ENCODE peak calls at places on chromosomes 1 and 21, in seven cellular contexts. P is bronchial epithelial cell, R is OCI-LY7, G is pancreas, M is GM06990, W is astrocyte of the cerebellum, U is glutamatergic neuron. E is an unnamed sample.

GRCh38 chr1:70674981-70675685 is 264.1 kb downstream of the CTH start:
- DNase-seq in P (no peak), G (no peak), W (no peak), R (peak), M (no peak), U (no peak), E (no peak)

GRCh38 chr1:167881069-167881468 is 32.9 kb downstream of the ADCY10 start:
- DNase-seq in R (no peak), W (no peak), U (no peak), G (no peak), P (peak), M (no peak), E (no peak)

GRCh38 chr1:99956755-99957154 is 13.0 kb upstream of the SLC35A3 start:
- DNase-seq in P (peak), W (no peak), M (no peak), U (no peak), R (no peak), G (no peak), E (no peak)

GRCh38 chr21:31173881-31174555 is 135.7 kb upstream of the KRTAP19-8 start:
- DNase-seq in U (peak), R (no peak), M (no peak), P (no peak), W (peak), G (peak), E (no peak)

GRCh38 chr1:152034654-152035405 is 2.0 kb downstream of the S100A11 start:
- DNase-seq in M (peak), U (peak), P (peak), W (no peak), G (no peak), R (peak), E (peak)

GRCh38 chr1:221778535-221779142 is 36.8 kb upstream of the DUSP10 start:
- DNase-seq in P (no peak), M (peak), U (no peak), W (no peak), R (no peak), G (no peak), E (no peak)

GRCh38 chr1:41773144-41773571 is 145.6 kb downstream of the HIVEP3 start:
- DNase-seq in U (no peak), P (peak), G (peak), R (no peak), W (peak), M (no peak), E (no peak)

GRCh38 chr1:36339615-36340014 is 16.2 kb upstream of the EVA1B start:
- DNase-seq in P (no peak), M (no peak), W (no peak), U (no peak), G (no peak), R (no peak), E (no peak)

GRCh38 chr1:228695015-228695955 is 40.0 kb upstream of the RHOU start:
- DNase-seq in W (no peak), P (peak), M (no peak), G (no peak), U (no peak), R (no peak), E (no peak)

GRCh38 chr1:27348861-27349783 is 7.3 kb downstream of the SYTL1 start:
- DNase-seq in G (peak), W (no peak), R (no peak), M (no peak), P (peak), U (peak), E (no peak)

GRCh38 chr1:105172803-105173202 is 1423.1 kb downstream of the AMY1C start:
- DNase-seq in R (no peak), G (no peak), P (no peak), M (no peak), W (no peak), U (no peak), E (no peak)

GRCh38 chr1:22689505-22689904 is 21.1 kb upstream of the EPHB2 start:
- DNase-seq in W (peak), G (no peak), M (no peak), P (peak), R (no peak), U (no peak), E (no peak)

GRCh38 chr1:209267968-209268367 is 315.5 kb upstream of the CAMK1G start:
- DNase-seq in R (no peak), P (no peak), W (no peak), U (no peak), M (no peak), G (no peak), E (no peak)

GRCh38 chr1:30450148-30450817 is 273.1 kb downstream of the MATN1 start:
- DNase-seq in R (no peak), P (no peak), U (no peak), M (no peak), G (no peak), W (no peak), E (no peak)
- TF ChIP-seq CTCF in R (no peak), P (no peak), U (no peak), M (no peak), G (no peak), W (no peak), E (no peak)

DNA sequence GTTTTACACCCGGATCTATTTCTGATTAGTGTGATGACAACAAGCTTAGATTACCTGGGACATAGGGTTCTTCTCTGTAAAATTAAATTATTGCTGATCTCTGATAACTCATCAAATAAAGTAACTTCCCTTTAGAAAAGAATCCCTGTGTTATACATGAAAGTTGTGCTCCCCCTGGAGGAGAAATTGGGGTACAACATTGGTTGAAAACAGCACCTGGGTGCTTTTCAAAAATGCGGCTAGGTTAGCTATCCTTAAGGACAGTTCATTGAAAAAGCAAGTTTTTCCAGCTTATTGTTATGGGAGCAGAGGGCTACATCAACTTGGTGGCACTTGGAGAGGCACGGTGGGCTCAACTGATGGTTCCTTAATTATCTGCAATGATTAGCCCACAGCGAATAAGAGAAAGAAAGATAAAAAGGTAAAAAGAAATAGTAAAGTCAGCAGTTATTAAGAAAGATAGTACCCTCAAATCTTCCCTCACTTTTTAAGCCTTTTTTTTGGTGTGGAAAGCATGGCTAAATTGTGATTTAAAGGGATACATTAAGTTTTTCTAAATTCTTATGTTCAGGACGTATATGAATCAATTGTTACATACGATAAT is 97.8 kb downstream of the FMN2 start:
- DNase-seq in W (peak), R (peak), P (peak), G (no peak), M (peak), U (no peak), E (peak)
- TF ChIP-seq CTCF in W (peak), R (peak), P (peak), G (peak), M (peak), U (peak), E (peak)

DNA sequence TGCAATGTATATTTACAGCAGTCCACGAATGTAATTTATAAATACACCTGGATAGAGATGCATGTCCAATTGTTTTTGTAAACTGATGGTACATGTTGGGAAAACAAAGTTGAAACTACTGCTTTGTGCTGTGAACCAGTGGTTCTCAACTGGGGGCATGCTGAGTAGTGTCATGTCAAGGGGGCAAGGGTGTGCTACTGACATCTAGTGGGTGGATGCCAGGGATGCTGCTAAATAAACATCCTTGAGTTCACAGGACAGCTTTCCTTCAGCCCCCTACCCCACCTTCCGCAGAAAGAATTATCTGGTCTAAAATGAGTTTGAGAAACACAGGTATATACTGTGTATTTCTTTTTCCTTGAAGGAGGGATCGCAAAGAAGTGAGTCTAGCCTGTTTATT is 95.9 kb downstream of the RASAL2 start:
- DNase-seq in U (peak), R (peak), G (no peak), M (peak), W (no peak), P (peak), E (peak)
- TF ChIP-seq CTCF in U (peak), R (peak), G (no peak), M (peak), W (peak), P (peak), E (peak)

DNA sequence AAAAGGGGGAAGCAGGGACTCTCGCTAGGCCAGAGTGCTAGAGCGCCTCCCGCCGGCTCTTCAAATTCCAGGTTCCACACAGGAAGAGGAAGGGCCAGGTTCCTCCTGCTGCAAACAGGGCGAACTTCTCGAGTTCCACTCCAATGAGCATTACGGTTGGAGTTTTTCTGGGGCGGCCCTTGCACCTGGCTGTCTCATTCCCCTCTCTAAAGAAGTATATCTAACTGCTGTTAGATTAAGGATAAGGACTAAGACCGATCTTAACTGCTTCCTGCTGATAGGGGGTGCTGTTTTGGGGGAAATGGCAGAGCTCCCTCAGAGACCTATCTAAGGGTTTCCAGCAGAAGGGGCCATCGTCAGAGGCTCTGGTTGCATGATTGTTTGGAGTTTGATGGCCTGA is 138.0 kb downstream of the RABGAP1L start:
- DNase-seq in W (no peak), M (no peak), R (no peak), G (no peak), U (no peak), P (no peak), E (no peak)
- TF ChIP-seq CTCF in W (no peak), M (peak), R (peak), G (no peak), U (no peak), P (no peak), E (no peak)

GRCh38 chr1:240455228-240455821 is 156.6 kb downstream of the GREM2 start:
- DNase-seq in G (no peak), U (no peak), P (peak), R (peak), W (no peak), M (no peak), E (no peak)
- TF ChIP-seq CTCF in G (no peak), U (peak), P (peak), R (peak), W (peak), M (no peak), E (peak)

DNA sequence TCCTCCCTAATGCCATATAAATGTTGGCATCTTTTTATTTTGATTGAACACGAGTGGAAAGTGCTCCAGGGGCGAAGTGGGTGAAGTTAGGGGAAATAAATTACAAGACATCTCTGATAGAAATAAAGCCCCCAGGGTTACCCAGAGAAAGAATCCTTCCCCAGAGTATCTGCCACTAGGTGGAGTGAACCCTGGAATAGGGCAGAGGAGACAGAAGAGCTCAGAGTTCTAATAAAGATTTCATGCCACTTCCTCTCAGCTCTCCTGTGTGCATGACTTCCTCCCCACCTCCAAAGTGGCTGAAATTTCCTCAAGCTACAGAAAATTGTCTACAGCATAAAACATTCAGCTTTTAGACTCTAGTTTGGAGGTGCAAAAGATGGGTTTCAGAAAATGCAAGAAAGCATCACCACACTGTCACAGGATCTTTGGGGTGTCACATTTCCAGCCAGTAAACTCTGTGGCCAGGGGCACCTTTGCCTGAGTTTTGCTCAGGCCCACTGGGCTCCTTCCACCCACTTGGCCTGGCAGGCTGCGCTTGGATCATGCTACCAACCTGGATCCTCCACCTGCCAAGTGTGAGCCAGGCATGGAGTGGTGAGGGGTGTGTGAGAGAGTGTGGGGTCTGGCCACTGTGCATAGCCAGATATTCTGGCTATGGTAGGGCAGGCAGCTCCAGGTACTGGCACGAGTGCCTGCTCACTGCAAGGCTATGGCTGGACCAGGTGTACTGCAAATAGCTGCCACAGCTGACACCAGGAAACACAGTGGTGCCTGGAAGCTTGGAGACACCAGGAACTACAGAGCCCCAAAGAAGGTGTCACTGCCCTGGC is 208.8 kb upstream of the USP25 start:
- DNase-seq in M (no peak), R (peak), U (no peak), G (no peak), P (no peak), W (no peak), E (no peak)
- TF ChIP-seq CTCF in M (peak), R (peak), U (peak), G (no peak), P (peak), W (peak), E (no peak)

GRCh38 chr1:83882906-83883305 is 116.0 kb downstream of the TTLL7 start:
- DNase-seq in U (peak), W (peak), G (no peak), P (peak), M (no peak), R (peak), E (no peak)
- TF ChIP-seq CTCF in U (peak), W (peak), G (no peak), P (peak), M (peak), R (no peak), E (no peak)

GRCh38 chr1:225772323-225772768 is 5.3 kb upstream of the SRP9 start:
- DNase-seq in R (peak), G (peak), M (no peak), W (peak), U (peak), P (peak), E (peak)
- TF ChIP-seq CTCF in R (peak), G (peak), M (peak), W (peak), U (no peak), P (peak), E (peak)

GRCh38 chr1:34419662-34420061 is 243.0 kb downstream of the C1orf94 start:
- DNase-seq in M (no peak), W (no peak), G (no peak), R (no peak), U (peak), P (no peak), E (no peak)
- TF ChIP-seq CTCF in M (no peak), W (peak), G (no peak), R (no peak), U (no peak), P (no peak), E (no peak)

E was measured in GM20000.